ENCODE peak calls at places on chromosomes 4 and X, in eight cellular contexts. E is OCI-LY7, S is GM23248, X is hepatocyte, Y is PC-3, Z is SK-N-SH, P is HCT116, C is GM23338. M is an unnamed sample. For H3K79me2, the result is how much of the 10 kb centered on the place peaks cover.

GRCh38 chr4:129246850-129247542 is 151.0 kb downstream of the C4orf33 start:
- DNase-seq in E (no peak), S (no peak), X (peak), Y (no peak), Z (no peak), P (no peak), C (no peak), M (no peak)

GRCh38 chr4:67909910-67910905 is 26.4 kb upstream of the TMPRSS11D start:
- DNase-seq in E (peak), S (peak), X (no peak), Y (peak), Z (no peak), P (no peak), C (peak), M (no peak)

GRCh38 chr4:38917481-38918025 is 49.9 kb downstream of the FAM114A1 start:
- DNase-seq in E (no peak), S (no peak), X (no peak), Y (no peak), Z (no peak), P (no peak), C (no peak), M (no peak)

GRCh38 chr4:140296335-140296753 is 77.1 kb upstream of the SCOC start:
- DNase-seq in E (no peak), S (peak), X (peak), Y (peak), Z (peak), P (peak), C (no peak), M (no peak)

GRCh38 chrX:10326578-10326977 is 169.8 kb downstream of the CLCN4 start:
- DNase-seq in E (peak), S (peak), X (no peak), Y (peak), Z (peak), P (peak), C (no peak), M (peak)

GRCh38 chrX:11434607-11435006 is 141.4 kb downstream of the AMELX start:
- DNase-seq in E (no peak), S (no peak), X (no peak), Y (no peak), Z (no peak), P (no peak), C (no peak), M (no peak)

GRCh38 chr4:123397276-123398150 is 918 bp downstream of the SPRY1 start:
- DNase-seq in E (peak), S (peak), X (peak), Y (peak), Z (peak), P (peak), C (peak), M (peak)

GRCh38 chr4:176945314-176945713 is 152.6 kb upstream of the VEGFC start:
- DNase-seq in E (no peak), S (no peak), X (no peak), Y (no peak), Z (no peak), P (no peak), C (no peak), M (no peak)

GRCh38 chrX:43720961-43721360 is 64.9 kb downstream of the MAOA start:
- DNase-seq in E (no peak), S (no peak), X (no peak), Y (no peak), Z (no peak), P (no peak), C (no peak), M (no peak)

GRCh38 chrX:85992811-85993229 is 54.5 kb downstream of the CHM start:
- DNase-seq in E (no peak), S (peak), X (peak), Y (peak), Z (no peak), P (peak), C (no peak), M (no peak)

GRCh38 chrX:53684415-53685192 is 1.9 kb downstream of the HUWE1 start:
- DNase-seq in E (no peak), S (peak), X (no peak), Y (peak), Z (no peak), P (no peak), C (peak), M (no peak)

GRCh38 chrX:72126048-72126415 is 5.7 kb downstream of the RTL5 start:
- DNase-seq in E (no peak), S (no peak), X (no peak), Y (no peak), Z (peak), P (no peak), C (no peak), M (no peak)

GRCh38 chr4:67545996-67546356 is 673 bp upstream of the CENPC start:
- DNase-seq in E (peak), S (no peak), X (no peak), Y (no peak), Z (peak), P (no peak), C (peak), M (no peak)

GRCh38 chrX:3177851-3178250 is 136.6 kb downstream of the ARSF start:
- DNase-seq in E (no peak), S (peak), X (peak), Y (peak), Z (no peak), P (no peak), C (no peak), M (no peak)

GRCh38 chr4:73707269-73707875 is 33.0 kb upstream of the CXCL8 start:
- DNase-seq in E (no peak), S (no peak), X (no peak), Y (no peak), Z (no peak), P (no peak), C (no peak), M (no peak)

GRCh38 chr4:77012726-77013125 is 63.1 kb downstream of the CCNI start:
- DNase-seq in E (no peak), S (no peak), X (no peak), Y (no peak), Z (peak), P (no peak), C (no peak), M (no peak)

GRCh38 chr4:27318740-27319139 is 458.1 kb downstream of the STIM2 start:
- DNase-seq in E (peak), S (peak), X (peak), Y (peak), Z (peak), P (peak), C (peak), M (peak)

GRCh38 chr4:37908488-37909343 is 17.8 kb downstream of the TBC1D1 start:
- DNase-seq in E (no peak), S (peak), X (no peak), Y (peak), Z (no peak), P (no peak), C (no peak), M (no peak)

GRCh38 chrX:69555396-69556023 is 51.4 kb downstream of the NALF2 start:
- DNase-seq in E (no peak), S (no peak), X (peak), Y (no peak), Z (no peak), P (no peak), C (peak), M (no peak)

GRCh38 chr4:8038702-8039251 is 99.1 kb upstream of the AFAP1 start:
- DNase-seq in E (no peak), S (no peak), X (no peak), Y (no peak), Z (no peak), P (no peak), C (no peak), M (no peak)

GRCh38 chr4:101035522-101035921 is 311.8 kb downstream of the PPP3CA start:
- DNase-seq in E (no peak), S (no peak), X (no peak), Y (no peak), Z (no peak), P (no peak), C (peak), M (no peak)

GRCh38 chr4:10173754-10174749 is 57.5 kb upstream of the WDR1 start:
- DNase-seq in E (no peak), S (no peak), X (peak), Y (peak), Z (no peak), P (no peak), C (no peak), M (no peak)

GRCh38 chr4:98903561-98903960 is 25.4 kb downstream of the EIF4E start:
- DNase-seq in E (no peak), S (no peak), X (no peak), Y (no peak), Z (no peak), P (no peak), C (no peak), M (no peak)
- H3K79me2 ChIP-seq in E (half or more), S (half or more), X (half or more), Y (half or more), Z (half or more), P (half or more), C (half or more), M (half or more)

DNA sequence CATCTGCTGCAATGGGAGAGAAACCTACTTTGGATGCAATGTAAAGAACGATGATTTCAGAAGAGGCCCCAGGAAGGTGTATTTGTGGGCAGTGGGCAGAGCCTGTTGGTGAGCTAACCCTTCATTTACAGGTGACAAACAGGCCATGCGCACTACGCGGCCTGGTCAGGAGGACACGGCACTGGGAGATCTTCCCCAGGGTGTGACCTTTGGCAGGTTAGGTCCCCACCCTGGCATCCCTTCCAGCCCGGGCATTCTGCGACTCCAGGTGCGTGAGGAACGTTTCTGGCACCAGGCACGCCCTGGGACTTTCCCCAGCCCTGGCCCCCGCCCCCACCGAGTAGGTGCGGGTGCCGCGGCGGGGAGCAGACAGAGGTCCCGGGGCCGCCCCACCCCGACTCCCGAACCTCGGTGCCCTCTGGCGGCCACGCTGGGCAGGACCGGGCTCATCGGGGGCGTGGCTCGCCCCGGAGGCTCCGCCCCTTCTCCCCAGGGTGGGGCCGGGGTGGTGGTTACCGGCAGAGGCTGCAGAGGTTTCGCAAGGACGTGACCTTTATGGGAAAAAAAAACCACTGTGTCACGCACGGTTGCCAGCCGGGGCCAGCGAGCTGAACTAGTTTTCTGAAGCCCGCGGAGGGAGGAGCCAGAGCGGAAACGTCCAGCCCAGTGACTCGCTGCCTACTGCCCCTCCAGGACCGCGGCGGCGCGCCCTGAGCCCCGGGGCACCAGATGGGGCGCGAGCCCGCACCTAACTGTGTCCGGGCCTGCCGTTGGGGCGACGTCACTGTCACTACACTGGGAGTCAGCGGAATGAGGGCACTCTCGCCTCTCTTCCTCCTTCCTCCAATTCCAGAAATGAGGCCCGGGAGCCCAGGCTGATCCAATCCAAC is 5.0 kb upstream of the NYX start:
- DNase-seq in E (peak), S (peak), X (peak), Y (peak), Z (peak), P (peak), C (peak), M (peak)
- TF ChIP-seq EZH2phosphoT487 in E (no peak), S (no peak), X (no peak), Y (no peak), Z (no peak), P (no peak), C (no peak), M (no peak)

GRCh38 chr4:25842229-25842840 is 20.5 kb downstream of the SEL1L3 start:
- DNase-seq in E (peak), S (no peak), X (no peak), Y (no peak), Z (no peak), P (no peak), C (peak), M (peak)

GRCh38 chr4:25837107-25837506 is 25.7 kb downstream of the SEL1L3 start:
- DNase-seq in E (no peak), S (no peak), X (no peak), Y (no peak), Z (no peak), P (no peak), C (no peak), M (no peak)

GRCh38 chr4:25839687-25840086 is 23.1 kb downstream of the SEL1L3 start:
- DNase-seq in E (no peak), S (no peak), X (no peak), Y (no peak), Z (no peak), P (no peak), C (no peak), M (no peak)

GRCh38 chr4:25835384-25835783 is 27.4 kb downstream of the SEL1L3 start:
- DNase-seq in E (no peak), S (no peak), X (no peak), Y (no peak), Z (no peak), P (no peak), C (no peak), M (no peak)

GRCh38 chr4:25838526-25838925 is 24.3 kb downstream of the SEL1L3 start:
- DNase-seq in E (no peak), S (no peak), X (no peak), Y (no peak), Z (no peak), P (no peak), C (peak), M (peak)
- H3K79me2 ChIP-seq in E (half or more), S (under half), X (under half), Y (under half), Z (under half), P (under half), C (half or more), M (under half)

GRCh38 chrX:63713510-63713909 is 71.5 kb downstream of the ARHGEF9 start:
- DNase-seq in E (no peak), S (peak), X (no peak), Y (no peak), Z (no peak), P (no peak), C (peak), M (peak)
- TF ChIP-seq EZH2phosphoT487 in E (no peak), S (no peak), X (no peak), Y (no peak), Z (no peak), P (no peak), C (no peak), M (no peak)

DNA sequence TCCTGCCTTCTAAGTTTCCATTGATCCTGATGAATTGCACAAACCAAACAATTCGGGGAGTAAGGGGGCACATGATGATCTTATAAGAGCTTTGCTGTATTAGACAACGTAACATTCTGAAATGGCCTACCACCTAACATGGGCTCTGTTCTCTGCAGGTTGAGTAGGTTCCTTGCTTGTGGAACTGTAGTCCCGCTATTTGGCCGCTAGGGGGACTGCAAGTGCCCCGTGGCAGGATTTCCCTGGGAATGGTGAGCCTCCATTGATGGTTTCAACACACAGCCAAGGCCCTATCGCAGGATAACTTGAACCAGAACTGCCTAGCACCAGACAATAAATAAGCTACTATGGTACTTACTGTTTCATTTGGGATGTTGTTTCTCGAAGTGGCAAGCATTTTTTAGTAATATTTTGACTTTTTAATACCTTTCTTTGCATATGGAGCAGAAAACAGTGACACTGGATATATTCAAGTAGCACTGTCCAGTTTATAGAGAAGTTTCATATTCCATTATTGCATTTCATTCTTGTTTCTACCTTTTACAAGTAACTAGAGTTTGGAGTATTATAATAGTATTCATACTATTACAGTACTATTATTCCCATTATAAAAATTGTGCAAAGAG is 11.9 kb downstream of the AR start:
- DNase-seq in E (peak), S (peak), X (peak), Y (peak), Z (peak), P (no peak), C (peak), M (peak)
- H3K79me2 ChIP-seq in E (under half), S (under half), X (under half), Y (under half), Z (under half), P (under half), C (half or more), M (under half)

GRCh38 chr4:179867300-179867878 is 2375.8 kb upstream of the TENM3 start:
- DNase-seq in E (peak), S (peak), X (peak), Y (peak), Z (peak), P (peak), C (peak), M (peak)
- TF ChIP-seq EZH2phosphoT487 in E (no peak), S (no peak), X (no peak), Y (no peak), Z (no peak), P (no peak), C (no peak), M (no peak)

DNA sequence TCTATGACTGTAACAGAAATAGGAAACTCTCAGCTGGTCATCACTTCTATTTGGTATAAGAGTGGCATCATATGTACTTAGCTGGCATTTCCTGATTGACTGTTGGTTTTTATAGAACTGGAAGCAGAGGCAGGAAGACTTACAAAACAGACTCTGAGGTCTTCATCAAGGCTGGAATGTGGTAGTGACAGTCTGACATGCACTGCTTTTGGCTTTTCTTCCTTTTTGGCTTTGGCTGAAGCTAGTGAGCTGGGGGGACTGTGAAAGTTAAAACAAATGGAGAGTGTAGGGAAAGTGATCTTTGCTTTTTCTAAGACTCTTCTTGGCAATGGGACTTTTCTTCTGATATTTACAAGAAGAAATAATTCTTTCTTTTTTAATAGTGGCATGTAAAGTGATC is 121.1 kb upstream of the SLC4A4 start:
- DNase-seq in E (no peak), S (no peak), X (no peak), Y (no peak), Z (no peak), P (no peak), C (no peak), M (no peak)
- H3K79me2 ChIP-seq in E (under half), S (under half), X (under half), Y (under half), Z (under half), P (under half), C (under half), M (under half)

DNA sequence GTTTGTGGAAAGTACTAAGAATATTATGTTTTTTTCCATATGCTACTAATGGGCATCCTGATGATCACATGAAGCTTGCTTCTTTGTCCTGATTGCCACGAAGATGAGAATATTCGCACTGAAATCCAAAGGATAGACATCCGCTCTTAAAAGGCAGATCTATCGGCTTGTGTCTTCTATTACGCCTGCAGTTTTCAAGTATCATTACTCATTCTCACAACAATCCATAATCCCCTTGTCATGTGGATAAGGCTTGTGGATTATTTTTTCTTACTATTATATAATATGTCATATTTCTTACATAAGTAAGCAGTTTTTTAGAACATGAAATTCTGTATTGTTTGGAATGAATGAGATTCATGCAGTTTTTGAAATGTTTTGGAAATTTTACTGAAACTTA is 62.8 kb downstream of the KCNIP4 start:
- DNase-seq in E (no peak), S (peak), X (no peak), Y (no peak), Z (no peak), P (no peak), C (no peak), M (no peak)
- TF ChIP-seq EZH2phosphoT487 in E (no peak), S (no peak), X (no peak), Y (no peak), Z (no peak), P (no peak), C (no peak), M (no peak)

GRCh38 chr4:183961772-183962171 is 56.7 kb downstream of the STOX2 start:
- DNase-seq in E (no peak), S (no peak), X (no peak), Y (no peak), Z (no peak), P (no peak), C (peak), M (peak)

GRCh38 chr4:183962413-183962812 is 57.3 kb downstream of the STOX2 start:
- DNase-seq in E (no peak), S (no peak), X (no peak), Y (no peak), Z (no peak), P (no peak), C (no peak), M (no peak)

GRCh38 chr4:183960912-183961569 is 55.9 kb downstream of the STOX2 start:
- DNase-seq in E (no peak), S (no peak), X (no peak), Y (peak), Z (no peak), P (no peak), C (no peak), M (no peak)

GRCh38 chr4:183960021-183960420 is 54.9 kb downstream of the STOX2 start:
- DNase-seq in E (no peak), S (peak), X (peak), Y (peak), Z (peak), P (no peak), C (peak), M (peak)

GRCh38 chr4:183959349-183959748 is 54.2 kb downstream of the STOX2 start:
- DNase-seq in E (no peak), S (no peak), X (no peak), Y (no peak), Z (peak), P (no peak), C (peak), M (no peak)
- H3K79me2 ChIP-seq in E (under half), S (under half), X (under half), Y (under half), Z (under half), P (under half), C (half or more), M (under half)

GRCh38 chr4:2964077-2964471 is 703 bp downstream of the GRK4 start:
- DNase-seq in E (no peak), S (peak), X (no peak), Y (no peak), Z (peak), P (no peak), C (no peak), M (peak)
- TF ChIP-seq EZH2phosphoT487 in E (no peak), S (no peak), X (no peak), Y (no peak), Z (no peak), P (no peak), C (no peak), M (peak)